ENCODE peak calls at places on chromosomes 5 and 9, in ten cellular contexts. One of them, this sample, is unnamed.

GRCh38 chr5:2757563-2758311 is 6.3 kb upstream of the IRX2 start:
- DNase-seq in neural crest cell: no peak
- DNase-seq in fibroblast of lung: peak
- DNase-seq in WTC11: no peak
- DNase-seq in B cell: no peak
- DNase-seq in astrocyte of the spinal cord: no peak
- DNase-seq in upper lobe of right lung: peak
- DNase-seq in Peyer's patch: no peak
- DNase-seq in Calu3: no peak
- DNase-seq in cardiac fibroblast: peak
- DNase-seq in this sample: no peak

GRCh38 chr9:36308281-36308680 is 50.0 kb upstream of the GNE start:
- DNase-seq in neural crest cell: no peak
- DNase-seq in fibroblast of lung: no peak
- DNase-seq in WTC11: no peak
- DNase-seq in B cell: no peak
- DNase-seq in astrocyte of the spinal cord: no peak
- DNase-seq in upper lobe of right lung: no peak
- DNase-seq in Peyer's patch: no peak
- DNase-seq in Calu3: no peak
- DNase-seq in cardiac fibroblast: no peak
- DNase-seq in this sample: no peak

GRCh38 chr9:70557665-70558419 is 143.4 kb upstream of the KLF9 start:
- DNase-seq in neural crest cell: no peak
- DNase-seq in fibroblast of lung: no peak
- DNase-seq in WTC11: no peak
- DNase-seq in B cell: peak
- DNase-seq in astrocyte of the spinal cord: no peak
- DNase-seq in upper lobe of right lung: no peak
- DNase-seq in Peyer's patch: no peak
- DNase-seq in Calu3: no peak
- DNase-seq in cardiac fibroblast: no peak
- DNase-seq in this sample: no peak

GRCh38 chr9:116555556-116556180 is 131.4 kb upstream of the TRIM32 start:
- DNase-seq in neural crest cell: no peak
- DNase-seq in fibroblast of lung: no peak
- DNase-seq in WTC11: no peak
- DNase-seq in B cell: no peak
- DNase-seq in astrocyte of the spinal cord: no peak
- DNase-seq in upper lobe of right lung: no peak
- DNase-seq in Peyer's patch: no peak
- DNase-seq in Calu3: no peak
- DNase-seq in cardiac fibroblast: no peak
- DNase-seq in this sample: no peak

GRCh38 chr9:125987420-125987819 is 240.2 kb downstream of the PBX3 start:
- DNase-seq in neural crest cell: no peak
- DNase-seq in fibroblast of lung: no peak
- DNase-seq in WTC11: no peak
- DNase-seq in B cell: no peak
- DNase-seq in astrocyte of the spinal cord: no peak
- DNase-seq in upper lobe of right lung: peak
- DNase-seq in Peyer's patch: no peak
- DNase-seq in Calu3: no peak
- DNase-seq in cardiac fibroblast: no peak
- DNase-seq in this sample: no peak

GRCh38 chr5:132473019-132473531 is 17.5 kb downstream of the IRF1 start:
- DNase-seq in neural crest cell: no peak
- DNase-seq in fibroblast of lung: no peak
- DNase-seq in WTC11: no peak
- DNase-seq in B cell: peak
- DNase-seq in astrocyte of the spinal cord: no peak
- DNase-seq in upper lobe of right lung: peak
- DNase-seq in Peyer's patch: peak
- DNase-seq in Calu3: no peak
- DNase-seq in cardiac fibroblast: no peak
- DNase-seq in this sample: peak

GRCh38 chr9:29439961-29440360 is 1866.7 kb upstream of the C9orf72 start:
- DNase-seq in neural crest cell: no peak
- DNase-seq in fibroblast of lung: peak
- DNase-seq in WTC11: no peak
- DNase-seq in B cell: no peak
- DNase-seq in astrocyte of the spinal cord: peak
- DNase-seq in upper lobe of right lung: no peak
- DNase-seq in Peyer's patch: no peak
- DNase-seq in Calu3: no peak
- DNase-seq in cardiac fibroblast: peak
- DNase-seq in this sample: no peak

GRCh38 chr9:114117996-114118830 is 19.1 kb upstream of the KIF12 start:
- DNase-seq in neural crest cell: no peak
- DNase-seq in fibroblast of lung: no peak
- DNase-seq in WTC11: no peak
- DNase-seq in B cell: no peak
- DNase-seq in astrocyte of the spinal cord: no peak
- DNase-seq in upper lobe of right lung: peak
- DNase-seq in Peyer's patch: no peak
- DNase-seq in Calu3: peak
- DNase-seq in cardiac fibroblast: no peak
- DNase-seq in this sample: no peak

GRCh38 chr5:88827997-88828396 is 55.0 kb downstream of the MEF2C start:
- DNase-seq in neural crest cell: no peak
- DNase-seq in fibroblast of lung: peak
- DNase-seq in WTC11: no peak
- DNase-seq in B cell: no peak
- DNase-seq in astrocyte of the spinal cord: peak
- DNase-seq in upper lobe of right lung: no peak
- DNase-seq in Peyer's patch: no peak
- DNase-seq in Calu3: no peak
- DNase-seq in cardiac fibroblast: peak
- DNase-seq in this sample: no peak

GRCh38 chr5:88830567-88830966 is 52.4 kb downstream of the MEF2C start:
- DNase-seq in neural crest cell: no peak
- DNase-seq in fibroblast of lung: peak
- DNase-seq in WTC11: no peak
- DNase-seq in B cell: no peak
- DNase-seq in astrocyte of the spinal cord: peak
- DNase-seq in upper lobe of right lung: no peak
- DNase-seq in Peyer's patch: no peak
- DNase-seq in Calu3: no peak
- DNase-seq in cardiac fibroblast: peak
- DNase-seq in this sample: peak

GRCh38 chr5:88826959-88827585 is 55.9 kb downstream of the MEF2C start:
- DNase-seq in neural crest cell: no peak
- DNase-seq in fibroblast of lung: peak
- DNase-seq in WTC11: no peak
- DNase-seq in B cell: peak
- DNase-seq in astrocyte of the spinal cord: peak
- DNase-seq in upper lobe of right lung: no peak
- DNase-seq in Peyer's patch: peak
- DNase-seq in Calu3: peak
- DNase-seq in cardiac fibroblast: peak
- DNase-seq in this sample: peak

GRCh38 chr5:88829773-88830172 is 53.2 kb downstream of the MEF2C start:
- DNase-seq in neural crest cell: no peak
- DNase-seq in fibroblast of lung: no peak
- DNase-seq in WTC11: no peak
- DNase-seq in B cell: no peak
- DNase-seq in astrocyte of the spinal cord: no peak
- DNase-seq in upper lobe of right lung: no peak
- DNase-seq in Peyer's patch: peak
- DNase-seq in Calu3: no peak
- DNase-seq in cardiac fibroblast: peak
- DNase-seq in this sample: no peak

GRCh38 chr5:88829053-88829452 is 53.9 kb downstream of the MEF2C start:
- DNase-seq in neural crest cell: no peak
- DNase-seq in fibroblast of lung: no peak
- DNase-seq in WTC11: no peak
- DNase-seq in B cell: peak
- DNase-seq in astrocyte of the spinal cord: no peak
- DNase-seq in upper lobe of right lung: no peak
- DNase-seq in Peyer's patch: peak
- DNase-seq in Calu3: no peak
- DNase-seq in cardiac fibroblast: peak
- DNase-seq in this sample: no peak
- TF ChIP-seq CTCF in neural crest cell: peak
- TF ChIP-seq CTCF in fibroblast of lung: no peak
- TF ChIP-seq CTCF in WTC11: no peak
- TF ChIP-seq CTCF in B cell: peak
- TF ChIP-seq CTCF in astrocyte of the spinal cord: peak
- TF ChIP-seq CTCF in upper lobe of right lung: peak
- TF ChIP-seq CTCF in Peyer's patch: peak
- TF ChIP-seq CTCF in Calu3: no peak
- TF ChIP-seq CTCF in cardiac fibroblast: peak
- TF ChIP-seq CTCF in this sample: peak

GRCh38 chr9:112921549-112921948 is 30.9 kb upstream of the SLC46A2 start:
- DNase-seq in neural crest cell: no peak
- DNase-seq in fibroblast of lung: peak
- DNase-seq in WTC11: no peak
- DNase-seq in B cell: no peak
- DNase-seq in astrocyte of the spinal cord: peak
- DNase-seq in upper lobe of right lung: no peak
- DNase-seq in Peyer's patch: no peak
- DNase-seq in Calu3: peak
- DNase-seq in cardiac fibroblast: peak
- DNase-seq in this sample: no peak
- TF ChIP-seq CTCF in neural crest cell: peak
- TF ChIP-seq CTCF in fibroblast of lung: peak
- TF ChIP-seq CTCF in WTC11: no peak
- TF ChIP-seq CTCF in B cell: peak
- TF ChIP-seq CTCF in astrocyte of the spinal cord: peak
- TF ChIP-seq CTCF in upper lobe of right lung: peak
- TF ChIP-seq CTCF in Peyer's patch: peak
- TF ChIP-seq CTCF in Calu3: no peak
- TF ChIP-seq CTCF in cardiac fibroblast: peak
- TF ChIP-seq CTCF in this sample: peak

GRCh38 chr5:75337366-75338021 is 474 bp downstream of the HMGCR start:
- DNase-seq in neural crest cell: peak
- DNase-seq in fibroblast of lung: peak
- DNase-seq in WTC11: no peak
- DNase-seq in B cell: no peak
- DNase-seq in astrocyte of the spinal cord: peak
- DNase-seq in upper lobe of right lung: peak
- DNase-seq in Peyer's patch: no peak
- DNase-seq in Calu3: no peak
- DNase-seq in cardiac fibroblast: peak
- DNase-seq in this sample: peak

GRCh38 chr5:75335952-75336624 is 932 bp upstream of the HMGCR start:
- DNase-seq in neural crest cell: no peak
- DNase-seq in fibroblast of lung: peak
- DNase-seq in WTC11: no peak
- DNase-seq in B cell: no peak
- DNase-seq in astrocyte of the spinal cord: peak
- DNase-seq in upper lobe of right lung: no peak
- DNase-seq in Peyer's patch: no peak
- DNase-seq in Calu3: peak
- DNase-seq in cardiac fibroblast: peak
- DNase-seq in this sample: no peak

GRCh38 chr5:75335486-75335885 is 1.5 kb upstream of the HMGCR start:
- DNase-seq in neural crest cell: no peak
- DNase-seq in fibroblast of lung: no peak
- DNase-seq in WTC11: no peak
- DNase-seq in B cell: no peak
- DNase-seq in astrocyte of the spinal cord: no peak
- DNase-seq in upper lobe of right lung: no peak
- DNase-seq in Peyer's patch: no peak
- DNase-seq in Calu3: no peak
- DNase-seq in cardiac fibroblast: no peak
- DNase-seq in this sample: no peak

GRCh38 chr5:75338408-75338807 is 1.4 kb downstream of the HMGCR start:
- DNase-seq in neural crest cell: no peak
- DNase-seq in fibroblast of lung: no peak
- DNase-seq in WTC11: no peak
- DNase-seq in B cell: no peak
- DNase-seq in astrocyte of the spinal cord: no peak
- DNase-seq in upper lobe of right lung: no peak
- DNase-seq in Peyer's patch: no peak
- DNase-seq in Calu3: no peak
- DNase-seq in cardiac fibroblast: no peak
- DNase-seq in this sample: no peak

GRCh38 chr5:75336625-75337336 is at the start of gene HMGCR:
- DNase-seq in neural crest cell: peak
- DNase-seq in fibroblast of lung: peak
- DNase-seq in WTC11: peak
- DNase-seq in B cell: peak
- DNase-seq in astrocyte of the spinal cord: peak
- DNase-seq in upper lobe of right lung: peak
- DNase-seq in Peyer's patch: peak
- DNase-seq in Calu3: peak
- DNase-seq in cardiac fibroblast: peak
- DNase-seq in this sample: peak
- TF ChIP-seq CTCF in neural crest cell: peak
- TF ChIP-seq CTCF in fibroblast of lung: peak
- TF ChIP-seq CTCF in WTC11: no peak
- TF ChIP-seq CTCF in B cell: peak
- TF ChIP-seq CTCF in astrocyte of the spinal cord: peak
- TF ChIP-seq CTCF in upper lobe of right lung: peak
- TF ChIP-seq CTCF in Peyer's patch: no peak
- TF ChIP-seq CTCF in Calu3: no peak
- TF ChIP-seq CTCF in cardiac fibroblast: peak
- TF ChIP-seq CTCF in this sample: peak

GRCh38 chr9:121619989-121620673 is 31.3 kb upstream of the DAB2IP start:
- DNase-seq in neural crest cell: no peak
- DNase-seq in fibroblast of lung: no peak
- DNase-seq in WTC11: no peak
- DNase-seq in B cell: no peak
- DNase-seq in astrocyte of the spinal cord: no peak
- DNase-seq in upper lobe of right lung: no peak
- DNase-seq in Peyer's patch: no peak
- DNase-seq in Calu3: no peak
- DNase-seq in cardiac fibroblast: no peak
- DNase-seq in this sample: no peak

GRCh38 chr9:121622842-121623203 is 28.6 kb upstream of the DAB2IP start:
- DNase-seq in neural crest cell: no peak
- DNase-seq in fibroblast of lung: no peak
- DNase-seq in WTC11: no peak
- DNase-seq in B cell: no peak
- DNase-seq in astrocyte of the spinal cord: no peak
- DNase-seq in upper lobe of right lung: no peak
- DNase-seq in Peyer's patch: no peak
- DNase-seq in Calu3: no peak
- DNase-seq in cardiac fibroblast: no peak
- DNase-seq in this sample: no peak

GRCh38 chr9:121618504-121618903 is 32.9 kb upstream of the DAB2IP start:
- DNase-seq in neural crest cell: no peak
- DNase-seq in fibroblast of lung: no peak
- DNase-seq in WTC11: no peak
- DNase-seq in B cell: no peak
- DNase-seq in astrocyte of the spinal cord: no peak
- DNase-seq in upper lobe of right lung: no peak
- DNase-seq in Peyer's patch: no peak
- DNase-seq in Calu3: no peak
- DNase-seq in cardiac fibroblast: no peak
- DNase-seq in this sample: no peak

GRCh38 chr9:121619566-121619965 is 31.9 kb upstream of the DAB2IP start:
- DNase-seq in neural crest cell: no peak
- DNase-seq in fibroblast of lung: no peak
- DNase-seq in WTC11: no peak
- DNase-seq in B cell: no peak
- DNase-seq in astrocyte of the spinal cord: no peak
- DNase-seq in upper lobe of right lung: no peak
- DNase-seq in Peyer's patch: no peak
- DNase-seq in Calu3: no peak
- DNase-seq in cardiac fibroblast: no peak
- DNase-seq in this sample: no peak

DNA sequence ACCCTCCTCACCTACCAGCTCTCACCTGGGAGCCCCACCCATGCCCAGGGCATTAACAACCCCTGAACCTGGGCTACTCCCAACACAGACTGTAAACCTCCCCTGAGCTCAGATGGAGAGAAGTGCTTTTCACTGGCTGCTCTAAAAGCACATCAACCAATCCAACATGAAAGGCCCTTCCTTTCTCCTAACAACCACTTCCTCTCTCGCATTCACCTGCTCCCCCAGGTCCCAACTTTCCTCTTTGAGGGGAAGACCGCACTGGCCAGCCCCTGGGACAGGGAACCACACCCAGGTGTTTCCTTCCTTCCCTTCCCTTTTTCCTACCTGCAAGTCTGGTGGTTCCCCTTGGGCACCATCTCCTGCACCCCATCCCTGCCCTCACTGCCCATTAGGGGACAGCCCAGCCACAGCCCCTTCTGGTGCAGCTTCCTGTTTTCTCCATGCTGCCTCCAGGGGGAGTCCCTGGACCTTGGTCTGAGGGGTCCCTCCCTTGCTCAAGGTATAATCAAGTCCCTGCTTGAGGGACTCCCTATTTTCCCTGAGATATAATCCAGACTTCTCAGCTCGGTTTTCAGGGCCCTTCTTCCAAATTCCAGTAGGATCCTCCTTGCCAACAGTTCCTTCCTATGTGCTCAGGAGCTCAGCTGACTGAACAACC is 30.5 kb upstream of the DAB2IP start:
- DNase-seq in neural crest cell: peak
- DNase-seq in fibroblast of lung: peak
- DNase-seq in WTC11: peak
- DNase-seq in B cell: no peak
- DNase-seq in astrocyte of the spinal cord: no peak
- DNase-seq in upper lobe of right lung: no peak
- DNase-seq in Peyer's patch: no peak
- DNase-seq in Calu3: peak
- DNase-seq in cardiac fibroblast: no peak
- DNase-seq in this sample: peak
- TF ChIP-seq CTCF in neural crest cell: peak
- TF ChIP-seq CTCF in fibroblast of lung: peak
- TF ChIP-seq CTCF in WTC11: no peak
- TF ChIP-seq CTCF in B cell: no peak
- TF ChIP-seq CTCF in astrocyte of the spinal cord: peak
- TF ChIP-seq CTCF in upper lobe of right lung: peak
- TF ChIP-seq CTCF in Peyer's patch: peak
- TF ChIP-seq CTCF in Calu3: peak
- TF ChIP-seq CTCF in cardiac fibroblast: peak
- TF ChIP-seq CTCF in this sample: peak